ENCODE peak calls at places on chromosome 11, in eight cellular contexts. One of them, this sample, is unnamed.
A peak's percentile ranks its signal among the peaks of the same experiment; 100 is the strongest.

GRCh38 chr11:55503449-55503848 is 50.8 kb upstream of the OR4C15 start:
- DNase-seq in lower lobe of right lung: no peak
- DNase-seq in neuronal stem cell: no peak
- DNase-seq in small intestine: no peak
- DNase-seq in cardiac muscle cell: no peak
- DNase-seq in CD8-positive, alpha-beta T cell: no peak
- DNase-seq in CD4-positive, alpha-beta memory T cell: no peak
- DNase-seq in brain microvascular endothelial cell: no peak
- DNase-seq in this sample: no peak

GRCh38 chr11:20443596-20443995 is 56.1 kb downstream of the PRMT3 start:
- DNase-seq in cardiac muscle cell: peak; percentile 52
- DNase-seq in CD4-positive, alpha-beta memory T cell: no peak
- DNase-seq in lower lobe of right lung: no peak
- DNase-seq in brain microvascular endothelial cell: no peak
- DNase-seq in small intestine: no peak
- DNase-seq in neuronal stem cell: no peak
- DNase-seq in CD8-positive, alpha-beta T cell: no peak
- DNase-seq in this sample: no peak

GRCh38 chr11:119481021-119481666 is 58.2 kb upstream of the THY1 start:
- DNase-seq in cardiac muscle cell: peak; percentile 98
- DNase-seq in small intestine: peak; percentile 66
- DNase-seq in neuronal stem cell: peak; percentile 72
- DNase-seq in brain microvascular endothelial cell: peak; percentile 98
- DNase-seq in CD4-positive, alpha-beta memory T cell: peak; percentile 52
- DNase-seq in CD8-positive, alpha-beta T cell: peak; percentile 55
- DNase-seq in lower lobe of right lung: peak; percentile 81
- DNase-seq in this sample: peak; percentile 96

GRCh38 chr11:115896084-115896483 is 391.9 kb upstream of the CADM1 start:
- DNase-seq in lower lobe of right lung: no peak
- DNase-seq in cardiac muscle cell: no peak
- DNase-seq in CD4-positive, alpha-beta memory T cell: no peak
- DNase-seq in neuronal stem cell: no peak
- DNase-seq in brain microvascular endothelial cell: no peak
- DNase-seq in CD8-positive, alpha-beta T cell: no peak
- DNase-seq in small intestine: no peak
- DNase-seq in this sample: no peak

GRCh38 chr11:106619320-106619990 is 398.8 kb downstream of the GUCY1A2 start:
- DNase-seq in small intestine: no peak
- DNase-seq in lower lobe of right lung: no peak
- DNase-seq in brain microvascular endothelial cell: no peak
- DNase-seq in cardiac muscle cell: no peak
- DNase-seq in CD8-positive, alpha-beta T cell: no peak
- DNase-seq in neuronal stem cell: no peak
- DNase-seq in CD4-positive, alpha-beta memory T cell: no peak
- DNase-seq in this sample: no peak

GRCh38 chr11:2235588-2236326 is 34.6 kb downstream of the ASCL2 start:
- DNase-seq in cardiac muscle cell: no peak
- DNase-seq in brain microvascular endothelial cell: no peak
- DNase-seq in CD4-positive, alpha-beta memory T cell: no peak
- DNase-seq in CD8-positive, alpha-beta T cell: no peak
- DNase-seq in lower lobe of right lung: no peak
- DNase-seq in neuronal stem cell: no peak
- DNase-seq in small intestine: no peak
- DNase-seq in this sample: no peak

GRCh38 chr11:123137496-123138270 is 57.4 kb downstream of the CLMP start:
- DNase-seq in CD8-positive, alpha-beta T cell: no peak
- DNase-seq in small intestine: no peak
- DNase-seq in lower lobe of right lung: peak; percentile 74
- DNase-seq in brain microvascular endothelial cell: peak; percentile 46
- DNase-seq in neuronal stem cell: peak; percentile 20
- DNase-seq in CD4-positive, alpha-beta memory T cell: no peak
- DNase-seq in cardiac muscle cell: peak; percentile 91
- DNase-seq in this sample: peak; percentile 92

GRCh38 chr11:122246885-122247284 is 130.9 kb upstream of the BLID start:
- DNase-seq in CD4-positive, alpha-beta memory T cell: no peak
- DNase-seq in small intestine: no peak
- DNase-seq in neuronal stem cell: no peak
- DNase-seq in brain microvascular endothelial cell: no peak
- DNase-seq in lower lobe of right lung: no peak
- DNase-seq in cardiac muscle cell: no peak
- DNase-seq in CD8-positive, alpha-beta T cell: no peak
- DNase-seq in this sample: no peak

GRCh38 chr11:133058501-133058900 is 473.8 kb downstream of the OPCML start:
- DNase-seq in cardiac muscle cell: no peak
- DNase-seq in neuronal stem cell: no peak
- DNase-seq in CD4-positive, alpha-beta memory T cell: no peak
- DNase-seq in small intestine: no peak
- DNase-seq in lower lobe of right lung: no peak
- DNase-seq in brain microvascular endothelial cell: no peak
- DNase-seq in CD8-positive, alpha-beta T cell: no peak
- DNase-seq in this sample: no peak

GRCh38 chr11:1037506-1038055 is 1.1 kb upstream of the MUC6 start:
- DNase-seq in lower lobe of right lung: no peak
- DNase-seq in neuronal stem cell: no peak
- DNase-seq in small intestine: no peak
- DNase-seq in CD4-positive, alpha-beta memory T cell: no peak
- DNase-seq in cardiac muscle cell: no peak
- DNase-seq in brain microvascular endothelial cell: no peak
- DNase-seq in CD8-positive, alpha-beta T cell: peak; percentile 2
- DNase-seq in this sample: no peak

GRCh38 chr11:29173660-29174062 is 843.2 kb downstream of the KCNA4 start:
- DNase-seq in CD4-positive, alpha-beta memory T cell: no peak
- DNase-seq in lower lobe of right lung: no peak
- DNase-seq in neuronal stem cell: no peak
- DNase-seq in small intestine: no peak
- DNase-seq in cardiac muscle cell: peak; percentile 78
- DNase-seq in brain microvascular endothelial cell: peak; percentile 50
- DNase-seq in CD8-positive, alpha-beta T cell: no peak
- DNase-seq in this sample: no peak

GRCh38 chr11:16604784-16605439 is 133.5 kb upstream of the C11orf58 start:
- DNase-seq in cardiac muscle cell: peak; percentile 59
- DNase-seq in small intestine: peak; percentile 65
- DNase-seq in brain microvascular endothelial cell: peak; percentile 10
- DNase-seq in CD8-positive, alpha-beta T cell: no peak
- DNase-seq in neuronal stem cell: peak; percentile 40
- DNase-seq in lower lobe of right lung: peak; percentile 68
- DNase-seq in CD4-positive, alpha-beta memory T cell: no peak
- DNase-seq in this sample: peak; percentile 55

GRCh38 chr11:57903441-57904123 is 120.1 kb upstream of the OR9Q1 start:
- DNase-seq in lower lobe of right lung: no peak
- DNase-seq in brain microvascular endothelial cell: no peak
- DNase-seq in small intestine: peak; percentile 87
- DNase-seq in cardiac muscle cell: no peak
- DNase-seq in neuronal stem cell: no peak
- DNase-seq in CD4-positive, alpha-beta memory T cell: no peak
- DNase-seq in CD8-positive, alpha-beta T cell: peak; percentile 34
- DNase-seq in this sample: no peak

GRCh38 chr11:42764936-42765335 is 546.9 kb upstream of the API5 start:
- DNase-seq in small intestine: no peak
- DNase-seq in CD8-positive, alpha-beta T cell: no peak
- DNase-seq in brain microvascular endothelial cell: no peak
- DNase-seq in CD4-positive, alpha-beta memory T cell: no peak
- DNase-seq in neuronal stem cell: no peak
- DNase-seq in cardiac muscle cell: no peak
- DNase-seq in lower lobe of right lung: no peak
- DNase-seq in this sample: no peak

GRCh38 chr11:120027546-120028180 is 110.2 kb downstream of the TRIM29 start:
- DNase-seq in CD8-positive, alpha-beta T cell: no peak
- DNase-seq in cardiac muscle cell: no peak
- DNase-seq in neuronal stem cell: no peak
- DNase-seq in brain microvascular endothelial cell: no peak
- DNase-seq in lower lobe of right lung: no peak
- DNase-seq in small intestine: no peak
- DNase-seq in CD4-positive, alpha-beta memory T cell: no peak
- DNase-seq in this sample: no peak

GRCh38 chr11:124605719-124606118 is 5.5 kb upstream of the PANX3 start:
- DNase-seq in lower lobe of right lung: no peak
- DNase-seq in neuronal stem cell: no peak
- DNase-seq in cardiac muscle cell: no peak
- DNase-seq in brain microvascular endothelial cell: no peak
- DNase-seq in CD8-positive, alpha-beta T cell: no peak
- DNase-seq in CD4-positive, alpha-beta memory T cell: no peak
- DNase-seq in small intestine: no peak
- DNase-seq in this sample: peak; percentile 49

GRCh38 chr11:68498903-68499883 is 38.6 kb downstream of the PPP6R3 start:
- DNase-seq in small intestine: peak; percentile 23
- DNase-seq in brain microvascular endothelial cell: no peak
- DNase-seq in CD8-positive, alpha-beta T cell: no peak
- DNase-seq in cardiac muscle cell: no peak
- DNase-seq in neuronal stem cell: no peak
- DNase-seq in lower lobe of right lung: no peak
- DNase-seq in CD4-positive, alpha-beta memory T cell: no peak
- DNase-seq in this sample: no peak

GRCh38 chr11:35215945-35216344 is 77.0 kb downstream of the CD44 start:
- DNase-seq in small intestine: no peak
- DNase-seq in CD8-positive, alpha-beta T cell: no peak
- DNase-seq in cardiac muscle cell: no peak
- DNase-seq in brain microvascular endothelial cell: no peak
- DNase-seq in lower lobe of right lung: no peak
- DNase-seq in CD4-positive, alpha-beta memory T cell: no peak
- DNase-seq in neuronal stem cell: no peak
- DNase-seq in this sample: no peak
- H3K36me3 ChIP-seq in small intestine: peaks cover 9% of the 10 kb centered on the region
- H3K36me3 ChIP-seq in CD8-positive, alpha-beta T cell: peaks cover 50% of the 10 kb centered on the region
- H3K36me3 ChIP-seq in cardiac muscle cell: no peaks in the 10 kb centered on the region
- H3K36me3 ChIP-seq in brain microvascular endothelial cell: peaks cover 24% of the 10 kb centered on the region
- H3K36me3 ChIP-seq in lower lobe of right lung: peaks cover 69% of the 10 kb centered on the region
- H3K36me3 ChIP-seq in CD4-positive, alpha-beta memory T cell: peaks cover 48% of the 10 kb centered on the region
- H3K36me3 ChIP-seq in neuronal stem cell: no peaks in the 10 kb centered on the region
- H3K36me3 ChIP-seq in this sample: peaks cover 14% of the 10 kb centered on the region

DNA sequence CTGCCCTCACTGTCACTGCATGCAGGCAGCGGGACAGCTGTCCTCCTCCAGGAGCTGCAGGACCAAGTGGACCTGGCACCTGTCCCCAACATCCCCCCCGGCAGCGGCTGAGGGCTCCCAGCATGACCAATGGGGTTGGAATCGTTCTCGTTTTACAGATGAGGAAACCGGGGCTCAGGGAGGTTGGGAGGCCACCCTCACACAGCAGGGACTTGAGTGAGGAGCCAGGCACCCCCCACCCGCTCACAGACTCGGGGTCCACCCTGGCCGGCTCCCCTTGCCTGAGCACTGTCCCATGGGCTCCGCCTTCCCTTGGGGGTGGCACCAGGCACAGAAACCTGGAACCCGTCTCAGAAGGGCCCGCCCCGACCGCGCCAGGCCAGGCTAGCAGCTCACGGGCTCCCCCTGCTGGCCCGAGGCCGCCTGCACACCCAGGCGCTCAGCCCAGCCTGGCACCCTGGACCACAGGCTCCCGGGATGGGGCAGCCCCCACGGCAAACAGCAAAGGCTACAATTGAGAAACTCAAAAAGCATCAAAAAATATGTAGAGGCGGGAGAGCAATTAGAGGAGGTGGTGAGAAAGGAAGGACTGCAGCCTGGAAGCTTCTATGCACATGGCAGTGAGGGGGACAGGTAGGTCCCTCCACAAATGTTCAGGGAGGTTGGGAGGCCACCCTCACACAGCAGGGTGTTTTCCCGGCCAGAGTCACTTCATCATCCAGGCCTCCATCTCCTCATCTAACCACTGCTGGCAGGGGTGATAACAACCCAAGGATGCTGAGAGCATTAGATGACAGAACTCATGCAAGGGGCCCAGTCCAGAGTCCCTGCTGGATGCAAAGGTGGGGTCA is 12.8 kb downstream of the MACROD1 start:
- DNase-seq in CD4-positive, alpha-beta memory T cell: peak; percentile 64
- DNase-seq in CD8-positive, alpha-beta T cell: peak; percentile 56
- DNase-seq in lower lobe of right lung: peak; percentile 81
- DNase-seq in small intestine: peak; percentile 50
- DNase-seq in cardiac muscle cell: peak; percentile 54
- DNase-seq in neuronal stem cell: peak; percentile 54
- DNase-seq in brain microvascular endothelial cell: peak; percentile 18
- DNase-seq in this sample: peak; percentile 92
- H3K27ac ChIP-seq in CD4-positive, alpha-beta memory T cell: no peak overlapping the region
- H3K27ac ChIP-seq in CD8-positive, alpha-beta T cell: no peak overlapping the region
- H3K27ac ChIP-seq in lower lobe of right lung: no peak overlapping the region
- H3K27ac ChIP-seq in small intestine: no peak overlapping the region
- H3K27ac ChIP-seq in cardiac muscle cell: no peak overlapping the region
- H3K27ac ChIP-seq in neuronal stem cell: no peak overlapping the region
- H3K27ac ChIP-seq in brain microvascular endothelial cell: no peak overlapping the region
- H3K27ac ChIP-seq in this sample: no peak overlapping the region

DNA sequence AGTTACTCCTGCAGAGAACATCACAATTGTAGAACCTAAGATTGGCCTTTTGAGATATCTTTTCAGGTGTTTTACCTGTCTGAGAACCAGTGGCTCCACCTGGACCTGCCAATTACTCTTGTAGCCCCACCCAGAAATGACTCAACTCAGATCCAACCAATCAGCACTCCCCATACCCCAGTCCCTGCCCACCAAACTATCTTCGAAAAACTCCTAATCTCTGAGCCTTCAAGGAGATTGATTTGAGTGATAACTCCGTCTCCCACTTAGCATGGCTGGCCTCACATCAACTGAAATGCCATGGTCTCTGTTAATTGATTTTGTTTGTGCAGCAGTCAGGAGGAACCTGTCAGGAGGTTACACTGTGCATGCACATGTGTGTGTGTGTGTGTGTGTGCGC is 103.6 kb downstream of the MTNR1B start:
- DNase-seq in small intestine: no peak
- DNase-seq in lower lobe of right lung: no peak
- DNase-seq in brain microvascular endothelial cell: no peak
- DNase-seq in CD4-positive, alpha-beta memory T cell: no peak
- DNase-seq in cardiac muscle cell: no peak
- DNase-seq in CD8-positive, alpha-beta T cell: no peak
- DNase-seq in neuronal stem cell: no peak
- DNase-seq in this sample: no peak
- H3K36me3 ChIP-seq in small intestine: no peaks in the 10 kb centered on the region
- H3K36me3 ChIP-seq in lower lobe of right lung: no peaks in the 10 kb centered on the region
- H3K36me3 ChIP-seq in brain microvascular endothelial cell: no peaks in the 10 kb centered on the region
- H3K36me3 ChIP-seq in CD4-positive, alpha-beta memory T cell: no peaks in the 10 kb centered on the region
- H3K36me3 ChIP-seq in cardiac muscle cell: no peaks in the 10 kb centered on the region
- H3K36me3 ChIP-seq in CD8-positive, alpha-beta T cell: no peaks in the 10 kb centered on the region
- H3K36me3 ChIP-seq in neuronal stem cell: no peaks in the 10 kb centered on the region
- H3K36me3 ChIP-seq in this sample: no peaks in the 10 kb centered on the region

DNA sequence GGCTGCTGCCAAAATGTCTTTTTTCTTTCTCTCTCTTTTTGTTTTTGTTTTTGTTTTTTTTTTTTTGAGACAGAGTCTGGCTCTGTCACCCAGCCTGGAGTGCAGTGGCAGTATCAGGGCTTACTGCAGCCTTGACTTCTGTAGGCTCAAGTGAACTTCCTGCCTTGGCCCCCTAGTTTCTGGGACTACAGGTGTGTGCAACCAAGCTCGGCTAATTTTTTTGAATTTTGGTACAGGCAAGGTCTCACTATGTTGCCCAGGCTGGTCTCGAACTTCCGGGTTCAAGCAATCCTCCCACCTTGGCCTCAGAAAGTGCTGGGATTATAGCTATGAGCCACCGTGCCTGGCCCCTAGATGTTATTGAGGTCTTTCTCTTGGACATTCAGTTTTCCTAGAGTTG is 2.2 kb upstream of the DDX10 start:
- DNase-seq in lower lobe of right lung: no peak
- DNase-seq in brain microvascular endothelial cell: no peak
- DNase-seq in cardiac muscle cell: no peak
- DNase-seq in neuronal stem cell: no peak
- DNase-seq in CD8-positive, alpha-beta T cell: no peak
- DNase-seq in small intestine: no peak
- DNase-seq in CD4-positive, alpha-beta memory T cell: no peak
- DNase-seq in this sample: no peak
- H3K27ac ChIP-seq in lower lobe of right lung: no peak overlapping the region
- H3K27ac ChIP-seq in brain microvascular endothelial cell: no peak overlapping the region
- H3K27ac ChIP-seq in cardiac muscle cell: no peak overlapping the region
- H3K27ac ChIP-seq in neuronal stem cell: no peak overlapping the region
- H3K27ac ChIP-seq in CD8-positive, alpha-beta T cell: no peak overlapping the region
- H3K27ac ChIP-seq in small intestine: no peak overlapping the region
- H3K27ac ChIP-seq in CD4-positive, alpha-beta memory T cell: no peak overlapping the region
- H3K27ac ChIP-seq in this sample: no peak overlapping the region

GRCh38 chr11:32302826-32303225 is 132.5 kb downstream of the WT1 start:
- DNase-seq in CD4-positive, alpha-beta memory T cell: no peak
- DNase-seq in lower lobe of right lung: no peak
- DNase-seq in cardiac muscle cell: no peak
- DNase-seq in neuronal stem cell: no peak
- DNase-seq in CD8-positive, alpha-beta T cell: no peak
- DNase-seq in brain microvascular endothelial cell: no peak
- DNase-seq in small intestine: no peak
- DNase-seq in this sample: no peak

GRCh38 chr11:32297629-32298028 is 137.7 kb downstream of the WT1 start:
- DNase-seq in neuronal stem cell: no peak
- DNase-seq in small intestine: peak; percentile 13
- DNase-seq in CD4-positive, alpha-beta memory T cell: peak; percentile 8
- DNase-seq in lower lobe of right lung: no peak
- DNase-seq in cardiac muscle cell: peak; percentile 80
- DNase-seq in brain microvascular endothelial cell: peak; percentile 30
- DNase-seq in CD8-positive, alpha-beta T cell: no peak
- DNase-seq in this sample: no peak
- H3K36me3 ChIP-seq in neuronal stem cell: no peaks in the 10 kb centered on the region
- H3K36me3 ChIP-seq in small intestine: no peaks in the 10 kb centered on the region
- H3K36me3 ChIP-seq in CD4-positive, alpha-beta memory T cell: no peaks in the 10 kb centered on the region
- H3K36me3 ChIP-seq in lower lobe of right lung: no peaks in the 10 kb centered on the region
- H3K36me3 ChIP-seq in cardiac muscle cell: no peaks in the 10 kb centered on the region
- H3K36me3 ChIP-seq in brain microvascular endothelial cell: no peaks in the 10 kb centered on the region
- H3K36me3 ChIP-seq in CD8-positive, alpha-beta T cell: no peaks in the 10 kb centered on the region
- H3K36me3 ChIP-seq in this sample: no peaks in the 10 kb centered on the region

This sample was measured in aorta.